ENCODE peak calls at places on chromosome 12, in five cellular contexts. One of them, this sample, is unnamed.

GRCh38 chr12:106147956-106148355 is 9.2 kb upstream of the NUAK1 start:
- DNase-seq in HCT116: no peak
- DNase-seq in upper lobe of left lung: no peak
- DNase-seq in stomach: peak; percentile 84
- DNase-seq in transverse colon: peak; percentile 44
- DNase-seq in this sample: no peak

GRCh38 chr12:81627336-81628189 is 131.6 kb downstream of the PPFIA2 start:
- DNase-seq in transverse colon: no peak
- DNase-seq in upper lobe of left lung: no peak
- DNase-seq in HCT116: peak; percentile 52
- DNase-seq in stomach: no peak
- DNase-seq in this sample: no peak

GRCh38 chr12:11486623-11487444 is 91.5 kb upstream of the PRB2 start:
- DNase-seq in HCT116: peak; percentile 83
- DNase-seq in upper lobe of left lung: peak; percentile 69
- DNase-seq in stomach: peak; percentile 75
- DNase-seq in transverse colon: peak; percentile 79
- DNase-seq in this sample: peak; percentile 83

GRCh38 chr12:19945559-19946485 is 422.5 kb upstream of the PDE3A start:
- DNase-seq in transverse colon: no peak
- DNase-seq in stomach: no peak
- DNase-seq in HCT116: no peak
- DNase-seq in upper lobe of left lung: no peak
- DNase-seq in this sample: no peak

GRCh38 chr12:108638141-108638823 is 4.6 kb upstream of the SELPLG start:
- DNase-seq in HCT116: no peak
- DNase-seq in upper lobe of left lung: peak; percentile 54
- DNase-seq in transverse colon: peak; percentile 42
- DNase-seq in stomach: peak; percentile 22
- DNase-seq in this sample: peak; percentile 82

GRCh38 chr12:62730649-62731377 is 204.1 kb downstream of the PPM1H start:
- DNase-seq in transverse colon: no peak
- DNase-seq in stomach: no peak
- DNase-seq in upper lobe of left lung: no peak
- DNase-seq in HCT116: no peak
- DNase-seq in this sample: no peak

GRCh38 chr12:78818487-78818886 is 46.1 kb upstream of the SYT1 start:
- DNase-seq in HCT116: peak; percentile 82
- DNase-seq in stomach: no peak
- DNase-seq in transverse colon: no peak
- DNase-seq in upper lobe of left lung: no peak
- DNase-seq in this sample: no peak

GRCh38 chr12:45269407-45269741 is 53.5 kb downstream of the ANO6 start:
- DNase-seq in HCT116: no peak
- DNase-seq in transverse colon: no peak
- DNase-seq in stomach: no peak
- DNase-seq in upper lobe of left lung: no peak
- DNase-seq in this sample: no peak

GRCh38 chr12:132006056-132006680 is 56.4 kb downstream of the EP400 start:
- DNase-seq in stomach: no peak
- DNase-seq in upper lobe of left lung: no peak
- DNase-seq in transverse colon: no peak
- DNase-seq in HCT116: no peak
- DNase-seq in this sample: peak; percentile 51

GRCh38 chr12:113747048-113747447 is 219.1 kb downstream of the RBM19 start:
- DNase-seq in HCT116: no peak
- DNase-seq in upper lobe of left lung: no peak
- DNase-seq in stomach: no peak
- DNase-seq in transverse colon: no peak
- DNase-seq in this sample: no peak

GRCh38 chr12:122990561-122990960 is 10.1 kb downstream of the ARL6IP4 start:
- DNase-seq in transverse colon: no peak
- DNase-seq in stomach: no peak
- DNase-seq in upper lobe of left lung: no peak
- DNase-seq in HCT116: no peak
- DNase-seq in this sample: no peak

GRCh38 chr12:3293013-3293412 is 198.0 kb upstream of the PRMT8 start:
- DNase-seq in stomach: no peak
- DNase-seq in transverse colon: no peak
- DNase-seq in HCT116: no peak
- DNase-seq in upper lobe of left lung: no peak
- DNase-seq in this sample: no peak

GRCh38 chr12:80598004-80598606 is 109.3 kb upstream of the MYF6 start:
- DNase-seq in stomach: no peak
- DNase-seq in upper lobe of left lung: no peak
- DNase-seq in transverse colon: no peak
- DNase-seq in HCT116: peak; percentile 16
- DNase-seq in this sample: no peak

GRCh38 chr12:48067250-48067938 is 38.5 kb downstream of the SENP1 start:
- DNase-seq in upper lobe of left lung: no peak
- DNase-seq in transverse colon: no peak
- DNase-seq in stomach: no peak
- DNase-seq in HCT116: no peak
- DNase-seq in this sample: no peak

DNA sequence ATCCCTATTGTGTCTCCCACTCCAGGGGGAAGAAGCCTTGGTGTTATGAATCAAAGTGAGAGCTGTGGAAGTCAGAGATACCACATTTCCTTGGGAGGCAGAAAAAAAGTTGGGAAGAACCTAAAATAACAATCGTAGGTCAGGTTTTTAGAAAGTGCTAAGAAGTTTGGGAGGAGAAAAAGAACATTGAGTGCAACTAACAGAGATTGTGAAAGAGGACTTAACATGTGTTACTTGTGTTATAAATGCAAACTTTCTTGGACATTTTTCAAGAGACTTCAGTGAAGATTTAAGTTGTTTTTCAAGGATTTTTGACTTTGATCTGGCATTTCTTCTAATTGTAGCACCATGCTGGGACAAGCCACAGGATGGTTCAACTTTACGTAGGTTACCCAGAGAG is 7.8 kb upstream of the ERP27 start:
- DNase-seq in transverse colon: no peak
- DNase-seq in upper lobe of left lung: no peak
- DNase-seq in HCT116: no peak
- DNase-seq in stomach: no peak
- DNase-seq in this sample: no peak
- TF ChIP-seq POLR2AphosphoS5 in transverse colon: no peak
- TF ChIP-seq POLR2AphosphoS5 in upper lobe of left lung: no peak
- TF ChIP-seq POLR2AphosphoS5 in HCT116: no peak
- TF ChIP-seq POLR2AphosphoS5 in stomach: no peak
- TF ChIP-seq POLR2AphosphoS5 in this sample: no peak

GRCh38 chr12:64057706-64058105 is 164.4 kb downstream of the KICS2 start:
- DNase-seq in HCT116: no peak
- DNase-seq in stomach: no peak
- DNase-seq in upper lobe of left lung: no peak
- DNase-seq in transverse colon: no peak
- DNase-seq in this sample: no peak
- TF ChIP-seq CTCF in HCT116: no peak
- TF ChIP-seq CTCF in stomach: no peak
- TF ChIP-seq CTCF in upper lobe of left lung: no peak
- TF ChIP-seq CTCF in transverse colon: no peak
- TF ChIP-seq CTCF in this sample: no peak

DNA sequence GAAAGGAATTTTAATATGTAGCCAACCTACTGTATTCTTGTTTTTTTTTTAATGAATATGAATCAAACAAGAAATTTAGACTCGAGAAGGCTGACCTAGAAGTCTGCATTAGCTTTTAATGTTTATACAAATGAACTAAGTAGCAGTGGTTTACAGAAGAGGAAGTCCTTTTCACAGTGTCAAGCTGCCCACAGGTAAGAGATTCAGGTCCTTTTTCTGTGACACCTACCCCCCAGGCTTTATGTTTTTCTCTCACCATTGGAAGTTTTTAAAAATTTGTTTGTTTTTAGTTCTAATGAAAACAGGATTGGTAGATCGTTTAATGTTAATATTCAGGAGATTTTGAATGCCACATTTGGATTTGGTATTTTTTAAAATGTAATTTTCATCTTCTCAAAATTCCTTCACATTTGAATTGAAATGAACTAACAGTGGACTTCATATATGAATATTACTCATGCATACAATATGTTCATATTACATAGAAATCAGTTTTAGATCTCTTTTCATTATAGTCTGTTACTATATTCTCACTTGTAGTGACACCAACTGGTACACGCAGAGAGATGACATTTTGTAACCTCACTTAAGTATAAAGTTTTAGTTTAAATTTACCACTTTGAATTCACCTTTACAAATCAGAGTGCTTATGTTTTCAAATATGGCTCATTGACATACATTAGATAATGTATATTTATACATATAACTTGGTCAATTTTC is 29.7 kb downstream of the ATF7IP start:
- DNase-seq in upper lobe of left lung: no peak
- DNase-seq in transverse colon: no peak
- DNase-seq in stomach: no peak
- DNase-seq in HCT116: no peak
- DNase-seq in this sample: no peak
- H3K4me1 ChIP-seq in upper lobe of left lung: peaks cover 31% of the 10 kb centered on the region
- H3K4me1 ChIP-seq in transverse colon: peaks cover 5% of the 10 kb centered on the region
- H3K4me1 ChIP-seq in stomach: peaks cover 67% of the 10 kb centered on the region
- H3K4me1 ChIP-seq in HCT116: peaks cover 42% of the 10 kb centered on the region
- H3K4me1 ChIP-seq in this sample: peaks cover 64% of the 10 kb centered on the region

GRCh38 chr12:120562906-120563305 is 18.3 kb downstream of the POP5 start:
- DNase-seq in upper lobe of left lung: no peak
- DNase-seq in stomach: no peak
- DNase-seq in transverse colon: no peak
- DNase-seq in HCT116: no peak
- DNase-seq in this sample: no peak
- TF ChIP-seq POLR2AphosphoS5 in upper lobe of left lung: no peak
- TF ChIP-seq POLR2AphosphoS5 in stomach: no peak
- TF ChIP-seq POLR2AphosphoS5 in transverse colon: no peak
- TF ChIP-seq POLR2AphosphoS5 in HCT116: no peak
- TF ChIP-seq POLR2AphosphoS5 in this sample: peak; percentile 18

GRCh38 chr12:1279050-1279449 is 288.0 kb downstream of the ERC1 start:
- DNase-seq in transverse colon: no peak
- DNase-seq in HCT116: no peak
- DNase-seq in stomach: no peak
- DNase-seq in upper lobe of left lung: no peak
- DNase-seq in this sample: no peak
- TF ChIP-seq CTCF in transverse colon: no peak
- TF ChIP-seq CTCF in HCT116: no peak
- TF ChIP-seq CTCF in stomach: no peak
- TF ChIP-seq CTCF in upper lobe of left lung: peak; percentile 15
- TF ChIP-seq CTCF in this sample: no peak

DNA sequence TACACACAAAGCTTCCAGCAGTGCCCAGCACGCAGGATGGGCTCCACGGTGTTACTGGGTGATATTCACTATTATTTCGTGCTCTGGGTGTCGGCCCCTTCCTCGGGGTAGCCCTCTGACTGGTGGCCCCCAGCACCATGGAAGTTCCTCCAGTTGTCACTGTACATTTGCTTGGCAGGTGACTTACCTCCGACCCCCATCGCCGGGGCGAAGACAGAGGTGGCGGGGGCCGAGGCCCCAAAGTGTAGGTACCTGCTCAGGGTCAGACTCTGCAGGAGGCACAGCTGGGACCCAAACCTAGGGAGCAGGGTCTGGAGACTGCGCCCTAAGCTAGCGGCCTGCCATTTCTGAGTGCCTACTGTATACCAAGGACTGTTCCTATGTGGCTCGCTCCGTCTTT is 98.9 kb downstream of the RFLNA start:
- DNase-seq in transverse colon: no peak
- DNase-seq in upper lobe of left lung: no peak
- DNase-seq in stomach: no peak
- DNase-seq in HCT116: no peak
- DNase-seq in this sample: no peak
- H3K4me1 ChIP-seq in transverse colon: peaks cover 88% of the 10 kb centered on the region
- H3K4me1 ChIP-seq in upper lobe of left lung: peaks cover 68% of the 10 kb centered on the region
- H3K4me1 ChIP-seq in stomach: peaks cover 100% of the 10 kb centered on the region
- H3K4me1 ChIP-seq in HCT116: peaks cover 88% of the 10 kb centered on the region
- H3K4me1 ChIP-seq in this sample: peaks cover 27% of the 10 kb centered on the region

This sample was measured in spleen.